ENCODE peak calls at places on chromosomes 4 and X, in five cellular contexts. R, K, B, W and J are unnamed samples.

GRCh38 chr4:122666527-122667245 is 45.8 kb upstream of the IL21 start:
- DNase-seq in R (peak; percentile 94), K (no peak), B (peak; percentile 96), W (no peak), J (no peak)

GRCh38 chrX:130531066-130531465 is 129.3 kb downstream of the RBMX2 start:
- DNase-seq in R (no peak), K (no peak), B (no peak), W (no peak), J (no peak)

GRCh38 chr4:76155979-76156378 is 7.8 kb upstream of the NUP54 start:
- DNase-seq in R (no peak), K (no peak), B (no peak), W (no peak), J (no peak)

GRCh38 chr4:183968502-183968901 is 63.4 kb downstream of the STOX2 start:
- DNase-seq in R (no peak), K (no peak), B (no peak), W (no peak), J (no peak)

GRCh38 chr4:54281060-54281781 is 52.1 kb downstream of the PDGFRA start:
- DNase-seq in R (peak; percentile 81), K (no peak), B (peak; percentile 95), W (no peak), J (no peak)

GRCh38 chr4:186144180-186144579 is 39.7 kb downstream of the FAM149A start:
- DNase-seq in R (peak; percentile 26), K (peak; percentile 23), B (peak; percentile 40), W (no peak), J (peak; percentile 55)

GRCh38 chr4:26003072-26003471 is 89.1 kb downstream of the SMIM20 start:
- DNase-seq in R (no peak), K (no peak), B (no peak), W (no peak), J (no peak)

GRCh38 chr4:89125901-89126435 is 14.6 kb downstream of the TIGD2 start:
- DNase-seq in R (no peak), K (no peak), B (no peak), W (no peak), J (no peak)

GRCh38 chr4:6568689-6569332 is 6.2 kb upstream of the MAN2B2 start:
- DNase-seq in R (peak; percentile 89), K (no peak), B (peak; percentile 74), W (no peak), J (no peak)

GRCh38 chr4:18676136-18676922 is 654.8 kb upstream of the LCORL start:
- DNase-seq in R (no peak), K (no peak), B (no peak), W (no peak), J (no peak)

GRCh38 chr4:114026447-114026846 is 47.0 kb upstream of the ARSJ start:
- DNase-seq in R (no peak), K (no peak), B (no peak), W (no peak), J (no peak)

GRCh38 chr4:182427530-182427929 is 184.3 kb downstream of the TENM3 start:
- DNase-seq in R (peak; percentile 8), K (no peak), B (peak; percentile 53), W (no peak), J (no peak)

GRCh38 chr4:13454786-13455185 is 29.4 kb downstream of the RAB28 start:
- DNase-seq in R (no peak), K (no peak), B (no peak), W (no peak), J (no peak)

GRCh38 chr4:4607336-4608213 is 65.7 kb upstream of the STX18 start:
- DNase-seq in R (no peak), K (no peak), B (no peak), W (no peak), J (no peak)

GRCh38 chr4:163681208-163681821 is 186.8 kb downstream of the TMA16 start:
- DNase-seq in R (peak; percentile 41), K (peak; percentile 18), B (peak; percentile 62), W (no peak), J (no peak)

GRCh38 chr4:60133414-60133813 is 1066.7 kb upstream of the ADGRL3 start:
- DNase-seq in R (peak; percentile 83), K (no peak), B (no peak), W (no peak), J (no peak)

GRCh38 chr4:152079543-152080293 is 318.9 kb upstream of the GATB start:
- DNase-seq in R (no peak), K (no peak), B (no peak), W (no peak), J (no peak)

GRCh38 chrX:110462957-110463356 is 104.3 kb downstream of the RTL9 start:
- DNase-seq in R (peak; percentile 36), K (no peak), B (peak; percentile 6), W (no peak), J (peak; percentile 28)

GRCh38 chr4:169201144-169202124 is 69.3 kb downstream of the SH3RF1 start:
- DNase-seq in R (no peak), K (peak; percentile 36), B (peak; percentile 71), W (no peak), J (no peak)

GRCh38 chr4:152039085-152039484 is 278.3 kb upstream of the GATB start:
- DNase-seq in R (peak; percentile 80), K (no peak), B (peak; percentile 58), W (no peak), J (no peak)